ENCODE peak calls at places on chromosomes 1 and 21, in seven cellular contexts. Z, U, N, L, E, J and I are unnamed samples.

GRCh38 chr1:11833900-11834299 is 13.7 kb downstream of the NPPA start:
- DNase-seq in Z (no peak), U (no peak), N (no peak), L (no peak), E (no peak), J (no peak), I (no peak)

GRCh38 chr1:95323117-95323516 is 89.1 kb downstream of the RWDD3 start:
- DNase-seq in Z (no peak), U (no peak), N (no peak), L (peak; percentile 22), E (no peak), J (no peak), I (no peak)

GRCh38 chr1:246214708-246215504 is 292.2 kb downstream of the SMYD3 start:
- DNase-seq in Z (no peak), U (no peak), N (peak; percentile 94), L (peak; percentile 83), E (no peak), J (no peak), I (peak; percentile 88)

GRCh38 chr1:248140846-248141245 is 4.1 kb upstream of the OR2M5 start:
- DNase-seq in Z (no peak), U (no peak), N (no peak), L (no peak), E (no peak), J (no peak), I (no peak)

GRCh38 chr1:1255627-1256026 is 9.1 kb upstream of the C1QTNF12 start:
- DNase-seq in Z (no peak), U (no peak), N (no peak), L (no peak), E (no peak), J (no peak), I (no peak)

GRCh38 chr21:42781981-42782722 is 97.2 kb downstream of the WDR4 start:
- DNase-seq in Z (peak; percentile 16), U (no peak), N (no peak), L (no peak), E (no peak), J (peak; percentile 40), I (no peak)

GRCh38 chr1:162391790-162392563 is 10.4 kb downstream of the C1orf226 start:
- DNase-seq in Z (peak; percentile 11), U (no peak), N (peak; percentile 38), L (peak; percentile 52), E (peak; percentile 2), J (peak; percentile 48), I (no peak)

GRCh38 chr1:158002022-158002629 is 8.7 kb downstream of the KIRREL1 start:
- DNase-seq in Z (no peak), U (no peak), N (no peak), L (no peak), E (no peak), J (peak; percentile 49), I (no peak)

GRCh38 chr1:168939131-168939946 is 167.2 kb upstream of the ATP1B1 start:
- DNase-seq in Z (no peak), U (no peak), N (no peak), L (peak; percentile 52), E (no peak), J (no peak), I (no peak)

GRCh38 chr1:28058971-28059878 is 29.2 kb downstream of the EYA3 start:
- DNase-seq in Z (no peak), U (no peak), N (no peak), L (no peak), E (no peak), J (no peak), I (no peak)

GRCh38 chr1:36223373-36223995 is 759 bp upstream of the THRAP3 start:
- DNase-seq in Z (no peak), U (no peak), N (peak; percentile 65), L (peak; percentile 29), E (no peak), J (no peak), I (no peak)